ENCODE peak calls at places on chromosome 4, in five cellular contexts. H is sciatic nerve; O is neuronal stem cell; G is ACHN; L is effector memory CD4-positive, alpha-beta T cell. P is an unnamed sample.

GRCh38 chr4:25019501-25019900 is 11.2 kb downstream of the LGI2 start:
- DNase-seq in L (no peak), O (no peak), G (no peak), H (no peak), P (no peak)

GRCh38 chr4:6152879-6153705 is 47.3 kb downstream of the JAKMIP1 start:
- DNase-seq in O (no peak), L (no peak), H (no peak), G (no peak), P (no peak)

GRCh38 chr4:77815651-77816050 is 3.5 kb downstream of the CNOT6L start:
- DNase-seq in O (no peak), L (no peak), G (no peak), H (no peak), P (no peak)

GRCh38 chr4:176563591-176563990 is 229.1 kb downstream of the VEGFC start:
- DNase-seq in L (no peak), G (no peak), H (no peak), O (no peak), P (no peak)

GRCh38 chr4:10239982-10240654 is 123.5 kb upstream of the WDR1 start:
- DNase-seq in L (no peak), G (no peak), O (no peak), H (no peak), P (no peak)

GRCh38 chr4:98434816-98435215 is 173.6 kb downstream of the RAP1GDS1 start:
- DNase-seq in H (no peak), G (no peak), L (no peak), O (no peak), P (no peak)

GRCh38 chr4:41537267-41537890 is 578 bp upstream of the LIMCH1 start:
- DNase-seq in L (no peak), O (no peak), H (no peak), G (no peak), P (no peak)

GRCh38 chr4:54685810-54686209 is 28.1 kb downstream of the KIT start:
- DNase-seq in O (no peak), H (no peak), L (no peak), G (no peak), P (no peak)

GRCh38 chr4:118058955-118059354 is 24.7 kb downstream of the NDST3 start:
- DNase-seq in H (no peak), L (no peak), O (no peak), G (no peak), P (no peak)

GRCh38 chr4:183300070-183300469 is 20.0 kb downstream of the CLDN22 start:
- DNase-seq in G (peak), L (no peak), H (no peak), O (no peak), P (no peak)

GRCh38 chr4:13539721-13540445 is 4.4 kb downstream of the NKX3-2 start:
- DNase-seq in L (no peak), H (no peak), G (no peak), O (no peak), P (no peak)

GRCh38 chr4:9936128-9936644 is 85.1 kb downstream of the SLC2A9 start:
- DNase-seq in O (no peak), L (no peak), G (no peak), H (no peak), P (no peak)

GRCh38 chr4:150117629-150118028 is 39.4 kb downstream of the DCLK2 start:
- DNase-seq in H (no peak), G (no peak), L (no peak), O (no peak), P (no peak)

GRCh38 chr4:173370130-173370476 is 651 bp upstream of the SAP30 start:
- DNase-seq in O (no peak), L (peak), G (no peak), H (peak), P (peak)

GRCh38 chr4:141871086-141871485 is 234.7 kb downstream of the IL15 start:
- DNase-seq in L (no peak), O (no peak), G (no peak), H (no peak), P (no peak)

GRCh38 chr4:26807330-26807729 is 53.3 kb upstream of the STIM2 start:
- DNase-seq in O (no peak), H (no peak), G (no peak), L (no peak), P (no peak)

GRCh38 chr4:102449751-102450352 is 51.3 kb upstream of the NFKB1 start:
- DNase-seq in L (no peak), G (peak), H (no peak), O (peak), P (peak)

GRCh38 chr4:108008721-108009120 is 19.0 kb downstream of the HADH start:
- DNase-seq in H (no peak), G (no peak), O (no peak), L (no peak), P (no peak)

GRCh38 chr4:147019061-147019460 is 73.4 kb upstream of the TTC29 start:
- DNase-seq in O (peak), G (peak), L (peak), H (peak), P (peak)

GRCh38 chr4:121950212-121950679 is 1.6 kb downstream of the TRPC3 start:
- DNase-seq in L (peak), H (peak), O (peak), G (peak), P (peak)

GRCh38 chr4:105994061-105994460 is 98.8 kb downstream of the NPNT start:
- DNase-seq in L (no peak), H (no peak), G (no peak), O (no peak), P (no peak)

GRCh38 chr4:168877779-168878491 is 132.1 kb downstream of the CBR4 start:
- DNase-seq in O (peak), H (peak), L (no peak), G (peak), P (peak)

GRCh38 chr4:168868044-168868855 is 141.8 kb downstream of the CBR4 start:
- DNase-seq in G (no peak), L (no peak), H (no peak), O (no peak), P (no peak)